ENCODE peak calls at places on chromosomes 1 and 21, in five cellular contexts. One of them, this sample, is unnamed.

GRCh38 chr1:88276158-88276557 is 407.9 kb upstream of the PKN2 start:
- DNase-seq in HCT116: no peak
- DNase-seq in GM23248: peak
- DNase-seq in neuronal stem cell: no peak
- DNase-seq in kidney: no peak
- DNase-seq in this sample: peak

GRCh38 chr1:33247537-33247936 is 8.8 kb upstream of the ZNF362 start:
- DNase-seq in HCT116: no peak
- DNase-seq in GM23248: no peak
- DNase-seq in neuronal stem cell: no peak
- DNase-seq in kidney: no peak
- DNase-seq in this sample: no peak

GRCh38 chr1:163090321-163090945 is 21.3 kb downstream of the RGS4 start:
- DNase-seq in HCT116: no peak
- DNase-seq in GM23248: peak
- DNase-seq in neuronal stem cell: no peak
- DNase-seq in kidney: no peak
- DNase-seq in this sample: peak

GRCh38 chr1:158654570-158654969 is 31.9 kb downstream of the SPTA1 start:
- DNase-seq in HCT116: no peak
- DNase-seq in GM23248: no peak
- DNase-seq in neuronal stem cell: no peak
- DNase-seq in kidney: no peak
- DNase-seq in this sample: no peak

GRCh38 chr1:67020765-67021164 is 33.2 kb downstream of the SLC35D1 start:
- DNase-seq in HCT116: no peak
- DNase-seq in GM23248: no peak
- DNase-seq in neuronal stem cell: no peak
- DNase-seq in kidney: no peak
- DNase-seq in this sample: no peak

GRCh38 chr1:196308171-196308570 is 300.1 kb downstream of the KCNT2 start:
- DNase-seq in HCT116: no peak
- DNase-seq in GM23248: no peak
- DNase-seq in neuronal stem cell: no peak
- DNase-seq in kidney: no peak
- DNase-seq in this sample: no peak

GRCh38 chr1:33349081-33349759 is 28.3 kb upstream of the A3GALT2 start:
- DNase-seq in HCT116: no peak
- DNase-seq in GM23248: peak
- DNase-seq in neuronal stem cell: no peak
- DNase-seq in kidney: peak
- DNase-seq in this sample: peak

GRCh38 chr21:33993286-33994231 is 78.0 kb upstream of the ATP5PO start:
- DNase-seq in HCT116: no peak
- DNase-seq in GM23248: no peak
- DNase-seq in neuronal stem cell: no peak
- DNase-seq in kidney: no peak
- DNase-seq in this sample: no peak

GRCh38 chr1:185487030-185487429 is 170.0 kb upstream of the IVNS1ABP start:
- DNase-seq in HCT116: no peak
- DNase-seq in GM23248: no peak
- DNase-seq in neuronal stem cell: no peak
- DNase-seq in kidney: no peak
- DNase-seq in this sample: no peak

GRCh38 chr1:227131193-227131592 is 187.1 kb downstream of the CDC42BPA start:
- DNase-seq in HCT116: peak
- DNase-seq in GM23248: peak
- DNase-seq in neuronal stem cell: no peak
- DNase-seq in kidney: no peak
- DNase-seq in this sample: peak

GRCh38 chr21:18655927-18656326 is 252.3 kb upstream of the TMPRSS15 start:
- DNase-seq in HCT116: no peak
- DNase-seq in GM23248: no peak
- DNase-seq in neuronal stem cell: no peak
- DNase-seq in kidney: no peak
- DNase-seq in this sample: no peak

GRCh38 chr1:47887959-47888629 is 109.1 kb downstream of the TRABD2B start:
- DNase-seq in HCT116: no peak
- DNase-seq in GM23248: no peak
- DNase-seq in neuronal stem cell: no peak
- DNase-seq in kidney: no peak
- DNase-seq in this sample: no peak

GRCh38 chr21:44995257-44995941 is 55.6 kb downstream of the SLX9 start:
- DNase-seq in HCT116: no peak
- DNase-seq in GM23248: no peak
- DNase-seq in neuronal stem cell: no peak
- DNase-seq in kidney: peak
- DNase-seq in this sample: no peak

GRCh38 chr1:240093120-240093961 is 1.7 kb downstream of the FMN2 start:
- DNase-seq in HCT116: no peak
- DNase-seq in GM23248: peak
- DNase-seq in neuronal stem cell: peak
- DNase-seq in kidney: peak
- DNase-seq in this sample: peak

GRCh38 chr1:204130178-204130577 is 21.7 kb downstream of the ETNK2 start:
- DNase-seq in HCT116: no peak
- DNase-seq in GM23248: peak
- DNase-seq in neuronal stem cell: no peak
- DNase-seq in kidney: peak
- DNase-seq in this sample: no peak

GRCh38 chr1:72178266-72178665 is 104.1 kb downstream of the NEGR1 start:
- DNase-seq in HCT116: no peak
- DNase-seq in GM23248: peak
- DNase-seq in neuronal stem cell: peak
- DNase-seq in kidney: no peak
- DNase-seq in this sample: peak

GRCh38 chr1:217982711-217983405 is 302.2 kb upstream of the RRP15 start:
- DNase-seq in HCT116: no peak
- DNase-seq in GM23248: peak
- DNase-seq in neuronal stem cell: no peak
- DNase-seq in kidney: no peak
- DNase-seq in this sample: no peak

GRCh38 chr1:165168466-165168865 is 188.0 kb downstream of the LMX1A start:
- DNase-seq in HCT116: no peak
- DNase-seq in GM23248: no peak
- DNase-seq in neuronal stem cell: no peak
- DNase-seq in kidney: no peak
- DNase-seq in this sample: no peak

GRCh38 chr21:45590726-45591618 is 48.7 kb upstream of the SLC19A1 start:
- DNase-seq in HCT116: no peak
- DNase-seq in GM23248: peak
- DNase-seq in neuronal stem cell: no peak
- DNase-seq in kidney: peak
- DNase-seq in this sample: no peak

GRCh38 chr1:81325404-81325803 is 475.3 kb upstream of the ADGRL2 start:
- DNase-seq in HCT116: no peak
- DNase-seq in GM23248: no peak
- DNase-seq in neuronal stem cell: no peak
- DNase-seq in kidney: no peak
- DNase-seq in this sample: no peak

GRCh38 chr1:100323428-100324106 is 28.7 kb upstream of the CDC14A start:
- DNase-seq in HCT116: no peak
- DNase-seq in GM23248: peak
- DNase-seq in neuronal stem cell: no peak
- DNase-seq in kidney: no peak
- DNase-seq in this sample: peak

GRCh38 chr1:89890085-89890754 is 69.4 kb downstream of the LRRC8D start:
- DNase-seq in HCT116: peak
- DNase-seq in GM23248: peak
- DNase-seq in neuronal stem cell: no peak
- DNase-seq in kidney: no peak
- DNase-seq in this sample: peak

GRCh38 chr1:202994756-202995155 is 12.4 kb upstream of the TMEM183A start:
- DNase-seq in HCT116: no peak
- DNase-seq in GM23248: no peak
- DNase-seq in neuronal stem cell: no peak
- DNase-seq in kidney: no peak
- DNase-seq in this sample: no peak

GRCh38 chr1:226549937-226550670 is 1.5 kb downstream of the STUM start:
- DNase-seq in HCT116: peak
- DNase-seq in GM23248: peak
- DNase-seq in neuronal stem cell: peak
- DNase-seq in kidney: peak
- DNase-seq in this sample: peak

GRCh38 chr1:29853716-29854330 is 617.5 kb downstream of the PTPRU start:
- DNase-seq in HCT116: no peak
- DNase-seq in GM23248: no peak
- DNase-seq in neuronal stem cell: no peak
- DNase-seq in kidney: no peak
- DNase-seq in this sample: no peak

GRCh38 chr1:55279627-55280026 is 64.5 kb upstream of the USP24 start:
- DNase-seq in HCT116: no peak
- DNase-seq in GM23248: no peak
- DNase-seq in neuronal stem cell: no peak
- DNase-seq in kidney: no peak
- DNase-seq in this sample: no peak

GRCh38 chr1:29121516-29121937 is 2.2 kb downstream of the TMEM200B start:
- DNase-seq in HCT116: no peak
- DNase-seq in GM23248: peak
- DNase-seq in neuronal stem cell: peak
- DNase-seq in kidney: peak
- DNase-seq in this sample: no peak

GRCh38 chr1:63971557-63971956 is 197.7 kb downstream of the ROR1 start:
- DNase-seq in HCT116: no peak
- DNase-seq in GM23248: no peak
- DNase-seq in neuronal stem cell: no peak
- DNase-seq in kidney: no peak
- DNase-seq in this sample: no peak

GRCh38 chr1:115189814-115190541 is 100.7 kb upstream of the TSPAN2 start:
- DNase-seq in HCT116: peak
- DNase-seq in GM23248: peak
- DNase-seq in neuronal stem cell: no peak
- DNase-seq in kidney: no peak
- DNase-seq in this sample: peak

GRCh38 chr1:199495432-199495831 is 532.1 kb upstream of the NR5A2 start:
- DNase-seq in HCT116: no peak
- DNase-seq in GM23248: no peak
- DNase-seq in neuronal stem cell: no peak
- DNase-seq in kidney: no peak
- DNase-seq in this sample: no peak

GRCh38 chr1:42456754-42457089 is 379 bp downstream of the PPCS start:
- DNase-seq in HCT116: no peak
- DNase-seq in GM23248: peak
- DNase-seq in neuronal stem cell: no peak
- DNase-seq in kidney: peak
- DNase-seq in this sample: peak

GRCh38 chr1:66048011-66048410 is 255.3 kb downstream of the PDE4B start:
- DNase-seq in HCT116: no peak
- DNase-seq in GM23248: peak
- DNase-seq in neuronal stem cell: no peak
- DNase-seq in kidney: no peak
- DNase-seq in this sample: no peak

GRCh38 chr1:204829133-204829532 is 41.5 kb upstream of the NFASC start:
- DNase-seq in HCT116: no peak
- DNase-seq in GM23248: peak
- DNase-seq in neuronal stem cell: no peak
- DNase-seq in kidney: peak
- DNase-seq in this sample: no peak

DNA sequence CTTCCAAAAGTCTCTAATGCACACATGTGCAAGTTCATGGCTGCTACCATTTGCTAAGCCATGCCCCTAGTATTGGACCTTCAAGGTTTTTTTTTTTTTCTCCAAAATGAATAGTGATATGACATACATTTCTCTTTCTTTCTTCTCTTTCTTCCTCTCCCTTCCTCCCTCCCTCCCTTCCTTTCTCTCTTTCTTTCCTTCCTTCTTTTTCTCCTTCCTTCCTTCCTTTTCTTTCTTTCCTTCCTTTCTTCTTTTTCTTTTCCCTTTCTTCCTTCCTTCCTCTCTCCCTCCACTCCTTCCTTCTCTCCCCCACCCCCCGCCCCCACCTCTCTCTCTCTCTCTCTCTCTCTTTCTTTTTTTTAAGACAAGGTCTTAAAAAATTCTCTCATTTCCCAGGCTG is 3.4 kb upstream of the RNF187 start:
- DNase-seq in HCT116: no peak
- DNase-seq in GM23248: no peak
- DNase-seq in neuronal stem cell: no peak
- DNase-seq in kidney: no peak
- DNase-seq in this sample: no peak
- H3K9ac ChIP-seq in HCT116: no peak
- H3K9ac ChIP-seq in GM23248: no peak
- H3K9ac ChIP-seq in neuronal stem cell: no peak
- H3K9ac ChIP-seq in kidney: no peak
- H3K9ac ChIP-seq in this sample: no peak

DNA sequence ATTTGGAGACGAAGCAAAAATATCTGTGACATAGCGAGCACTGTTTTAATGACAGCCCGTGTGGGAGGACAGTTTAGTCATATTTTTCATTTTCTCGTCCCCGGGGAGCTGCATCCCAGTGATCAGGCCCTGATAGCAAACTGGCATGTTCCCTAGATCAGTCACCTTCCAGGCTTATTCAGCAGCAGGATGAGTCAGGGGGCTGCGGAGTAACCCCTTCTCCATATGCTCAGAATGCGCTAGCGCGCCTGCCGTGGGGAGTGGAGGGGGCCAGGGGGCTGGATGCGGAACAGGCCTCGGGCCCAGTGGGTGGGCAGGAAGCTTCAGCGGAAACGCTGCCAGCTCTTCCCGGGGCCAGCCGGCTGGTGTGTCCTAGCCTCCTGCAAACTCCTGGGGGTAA is 94.0 kb downstream of the KCND3 start:
- DNase-seq in HCT116: no peak
- DNase-seq in GM23248: peak
- DNase-seq in neuronal stem cell: no peak
- DNase-seq in kidney: no peak
- DNase-seq in this sample: no peak
- H3K9ac ChIP-seq in HCT116: no peak
- H3K9ac ChIP-seq in GM23248: no peak
- H3K9ac ChIP-seq in neuronal stem cell: no peak
- H3K9ac ChIP-seq in kidney: no peak
- H3K9ac ChIP-seq in this sample: no peak

GRCh38 chr1:31507221-31507620 is 69.1 kb upstream of the TINAGL1 start:
- DNase-seq in HCT116: no peak
- DNase-seq in GM23248: no peak
- DNase-seq in neuronal stem cell: no peak
- DNase-seq in kidney: no peak
- DNase-seq in this sample: no peak
- H3K9ac ChIP-seq in HCT116: no peak
- H3K9ac ChIP-seq in GM23248: no peak
- H3K9ac ChIP-seq in neuronal stem cell: no peak
- H3K9ac ChIP-seq in kidney: no peak
- H3K9ac ChIP-seq in this sample: no peak

GRCh38 chr1:8984203-8984602 is 38.5 kb downstream of the CA6 start:
- DNase-seq in HCT116: no peak
- DNase-seq in GM23248: no peak
- DNase-seq in neuronal stem cell: no peak
- DNase-seq in kidney: no peak
- DNase-seq in this sample: no peak

GRCh38 chr1:8984990-8985389 is 39.3 kb downstream of the CA6 start:
- DNase-seq in HCT116: no peak
- DNase-seq in GM23248: no peak
- DNase-seq in neuronal stem cell: no peak
- DNase-seq in kidney: peak
- DNase-seq in this sample: no peak

GRCh38 chr1:8987881-8988617 is 38.2 kb downstream of the SLC2A7 start:
- DNase-seq in HCT116: no peak
- DNase-seq in GM23248: peak
- DNase-seq in neuronal stem cell: peak
- DNase-seq in kidney: peak
- DNase-seq in this sample: peak

GRCh38 chr1:8986814-8987190 is 39.4 kb downstream of the SLC2A7 start:
- DNase-seq in HCT116: no peak
- DNase-seq in GM23248: no peak
- DNase-seq in neuronal stem cell: no peak
- DNase-seq in kidney: peak
- DNase-seq in this sample: no peak

GRCh38 chr1:8985915-8986813 is 40.1 kb downstream of the SLC2A7 start:
- DNase-seq in HCT116: peak
- DNase-seq in GM23248: peak
- DNase-seq in neuronal stem cell: no peak
- DNase-seq in kidney: peak
- DNase-seq in this sample: peak
- H3K9ac ChIP-seq in HCT116: peak
- H3K9ac ChIP-seq in GM23248: peak
- H3K9ac ChIP-seq in neuronal stem cell: no peak
- H3K9ac ChIP-seq in kidney: no peak
- H3K9ac ChIP-seq in this sample: no peak